ENCODE peak calls at places on chromosomes 6 and 20, in four cellular contexts. I, O, V and B are unnamed samples.
A peak's percentile ranks its signal among the peaks of the same experiment; 100 is the strongest.

GRCh38 chr6:47126647-47127339 is 84.7 kb upstream of the ADGRF1 start:
- DNase-seq in V (no peak), O (peak; percentile 40), I (no peak), B (no peak)

GRCh38 chr6:168274046-168274952 is 45.3 kb downstream of the DACT2 start:
- DNase-seq in I (no peak), O (no peak), V (no peak), B (peak; percentile 48)

GRCh38 chr20:55684578-55684977 is 320.7 kb downstream of the CBLN4 start:
- DNase-seq in O (no peak), I (no peak), V (no peak), B (no peak)

GRCh38 chr20:58084966-58085365 is 143.5 kb downstream of the ANKRD60 start:
- DNase-seq in V (no peak), O (no peak), I (no peak), B (no peak)

GRCh38 chr6:19796452-19796851 is 40.7 kb upstream of the ID4 start:
- DNase-seq in O (no peak), I (no peak), V (no peak), B (no peak)

GRCh38 chr6:80535914-80536565 is 429.6 kb downstream of the BCKDHB start:
- DNase-seq in V (no peak), I (peak; percentile 79), O (peak; percentile 51), B (no peak)

GRCh38 chr6:43768983-43769525 is 957 bp upstream of the VEGFA start:
- DNase-seq in V (no peak), O (no peak), I (peak; percentile 91), B (no peak)

GRCh38 chr20:31819083-31819784 is at the start of gene MYLK2:
- DNase-seq in O (no peak), V (no peak), I (no peak), B (no peak)

GRCh38 chr20:35908007-35908406 is 46.3 kb downstream of the SCAND1 start:
- DNase-seq in I (no peak), V (no peak), O (no peak), B (peak; percentile 68)

GRCh38 chr6:144730088-144730640 is 445.0 kb downstream of the UTRN start:
- DNase-seq in V (no peak), O (no peak), I (no peak), B (no peak)

GRCh38 chr6:156455847-156456246 is 321.3 kb upstream of the ARID1B start:
- DNase-seq in O (no peak), V (no peak), I (no peak), B (no peak)

GRCh38 chr6:90184334-90185298 is 112.0 kb downstream of the BACH2 start:
- DNase-seq in O (peak; percentile 33), V (no peak), I (peak; percentile 73), B (no peak)

GRCh38 chr6:138162947-138163569 is 1.3 kb downstream of the ARFGEF3 start:
- DNase-seq in V (no peak), I (no peak), O (no peak), B (no peak)

GRCh38 chr20:50367104-50367674 is 143.0 kb upstream of the PTPN1 start:
- DNase-seq in O (no peak), V (no peak), I (no peak), B (no peak)

GRCh38 chr6:15465212-15465611 is 197.6 kb downstream of the DTNBP1 start:
- DNase-seq in V (no peak), O (no peak), I (no peak), B (no peak)

GRCh38 chr20:58628491-58629212 is 22.4 kb upstream of the STX16 start:
- DNase-seq in I (no peak), V (no peak), O (no peak), B (no peak)

GRCh38 chr20:35823937-35824336 is 52.1 kb downstream of the PHF20 start:
- DNase-seq in V (no peak), I (peak; percentile 43), O (no peak), B (no peak)

GRCh38 chr6:17202526-17202925 is 78.6 kb upstream of the RBM24 start:
- DNase-seq in O (no peak), V (no peak), I (peak; percentile 16), B (no peak)

GRCh38 chr20:6562111-6562510 is 205.4 kb upstream of the BMP2 start:
- DNase-seq in O (peak; percentile 28), V (no peak), I (peak; percentile 88), B (no peak)

GRCh38 chr6:45717715-45718114 is 297.9 kb downstream of the CLIC5 start:
- DNase-seq in I (no peak), O (no peak), V (no peak), B (no peak)

GRCh38 chr6:40472354-40472753 is 114.8 kb downstream of the LRFN2 start:
- DNase-seq in I (no peak), V (no peak), O (no peak), B (no peak)

GRCh38 chr6:37919417-37920157 is 100.1 kb downstream of the ZFAND3 start:
- DNase-seq in I (peak; percentile 92), V (no peak), O (peak; percentile 74), B (no peak)

GRCh38 chr6:123841067-123841896 is 37.6 kb downstream of the NKAIN2 start:
- DNase-seq in I (no peak), O (no peak), V (no peak), B (no peak)

DNA sequence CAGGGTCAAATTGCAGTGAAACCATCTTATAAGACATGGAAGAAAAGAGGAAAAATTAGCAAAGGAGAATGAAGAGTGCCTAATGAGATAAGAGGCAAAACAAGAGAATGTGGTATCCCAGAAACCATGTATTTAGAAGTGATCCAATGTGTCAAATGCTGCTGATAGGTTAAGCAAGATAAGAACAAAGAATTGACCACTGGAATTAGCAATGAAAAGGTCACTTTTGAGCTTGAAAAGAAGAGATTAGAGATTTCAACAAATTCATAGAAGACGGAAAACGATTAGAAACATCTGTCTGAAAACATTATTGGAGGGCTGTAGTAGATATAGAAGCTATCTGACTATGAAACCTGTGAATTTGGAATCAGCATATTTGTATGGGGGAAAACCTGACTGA is 112.2 kb downstream of the AHI1 start:
- DNase-seq in I (no peak), O (no peak), V (no peak), B (no peak)
- H2BK15ac ChIP-seq in I (no peak overlapping the region), O (no peak overlapping the region), V (no peak overlapping the region), B (no peak overlapping the region)

GRCh38 chr20:48096212-48096875 is 311.1 kb upstream of the SULF2 start:
- DNase-seq in O (no peak), V (no peak), I (no peak), B (no peak)

GRCh38 chr20:48098099-48098498 is 312.8 kb upstream of the SULF2 start:
- DNase-seq in V (no peak), I (no peak), O (peak; percentile 3), B (no peak)

GRCh38 chr20:48098866-48099265 is 313.6 kb upstream of the SULF2 start:
- DNase-seq in V (no peak), O (peak; percentile 60), I (no peak), B (no peak)

GRCh38 chr20:48094944-48095343 is 309.7 kb upstream of the SULF2 start:
- DNase-seq in V (no peak), O (no peak), I (no peak), B (no peak)

DNA sequence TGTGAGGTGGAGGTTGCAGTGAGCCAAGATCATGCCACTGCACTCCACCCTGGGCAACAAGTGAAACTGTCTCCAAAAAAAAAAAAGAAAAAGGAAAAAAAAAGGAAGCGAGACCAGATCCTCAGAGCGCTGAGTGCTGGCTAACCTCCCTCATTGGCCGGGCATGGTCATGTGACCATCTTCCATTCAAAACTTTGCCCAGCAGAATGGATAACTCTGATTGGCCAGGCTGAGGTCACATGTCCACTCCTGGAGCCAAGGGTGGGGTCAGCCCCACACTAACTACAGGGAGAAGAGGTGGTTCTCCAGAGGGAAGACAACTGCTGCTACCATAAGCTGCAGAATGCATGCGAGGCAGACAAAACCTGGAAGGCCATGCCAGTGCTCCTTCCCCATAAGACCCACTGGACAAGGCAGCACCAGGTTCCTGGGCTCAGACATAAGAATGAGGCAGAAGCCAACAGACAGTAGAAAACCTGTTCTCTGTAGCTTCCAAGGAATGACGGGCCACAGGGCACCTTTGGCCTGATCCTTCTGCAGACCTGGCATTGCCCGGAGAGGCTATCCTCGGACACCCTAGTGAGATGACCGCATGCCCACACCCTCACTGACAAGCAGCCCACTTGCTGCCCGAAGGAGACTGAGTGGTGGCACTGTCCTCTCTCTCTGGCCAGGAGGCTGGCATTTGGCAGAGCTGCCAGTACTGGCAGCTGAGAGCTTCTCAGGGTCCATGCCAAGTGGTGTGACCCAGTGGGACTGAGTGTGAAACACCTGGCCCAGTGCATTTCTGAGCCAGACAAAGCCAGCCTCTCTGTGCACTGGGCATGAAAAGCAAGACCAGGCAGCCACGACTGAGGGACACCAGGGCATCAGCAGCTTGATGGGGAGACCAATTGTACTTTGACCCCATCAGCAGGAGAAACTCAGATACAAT is 311.9 kb upstream of the SULF2 start:
- DNase-seq in O (no peak), I (no peak), V (no peak), B (no peak)
- H2BK15ac ChIP-seq in O (no peak overlapping the region), I (no peak overlapping the region), V (peak overlapping the region; percentile 23), B (no peak overlapping the region)

GRCh38 chr6:36874016-36874442 is 574 bp downstream of the PPIL1 start:
- DNase-seq in V (no peak), I (peak; percentile 35), O (no peak), B (no peak)

GRCh38 chr6:36875250-36875633 is 639 bp upstream of the PPIL1 start:
- DNase-seq in I (no peak), V (no peak), O (no peak), B (no peak)

GRCh38 chr6:36873115-36873514 is 1.5 kb downstream of the PPIL1 start:
- DNase-seq in V (no peak), I (no peak), O (no peak), B (no peak)

GRCh38 chr6:36874443-36875249 is at the start of gene PPIL1:
- DNase-seq in O (peak; percentile 94), V (peak; percentile 84), I (peak; percentile 90), B (peak; percentile 85)

GRCh38 chr6:36873612-36874011 is 991 bp downstream of the PPIL1 start:
- DNase-seq in O (peak; percentile 18), V (no peak), I (no peak), B (no peak)
- H2BK15ac ChIP-seq in O (no peak overlapping the region), V (no peak overlapping the region), I (no peak overlapping the region), B (no peak overlapping the region)

GRCh38 chr6:26218824-26219223 is 131.6 kb downstream of the HFE start:
- DNase-seq in O (no peak), I (no peak), V (no peak), B (no peak)

GRCh38 chr6:26221186-26221585 is 134.0 kb downstream of the HFE start:
- DNase-seq in V (no peak), O (no peak), I (no peak), B (no peak)

GRCh38 chr6:26222587-26222986 is 135.4 kb downstream of the HFE start:
- DNase-seq in O (no peak), I (no peak), V (no peak), B (no peak)

GRCh38 chr6:26223213-26223612 is 136.0 kb downstream of the HFE start:
- DNase-seq in I (peak; percentile 33), O (peak; percentile 51), V (no peak), B (no peak)

GRCh38 chr6:26220353-26220970 is 133.2 kb downstream of the HFE start:
- DNase-seq in V (no peak), O (no peak), I (no peak), B (no peak)
- H2BK15ac ChIP-seq in V (no peak overlapping the region), O (no peak overlapping the region), I (no peak overlapping the region), B (no peak overlapping the region)

DNA sequence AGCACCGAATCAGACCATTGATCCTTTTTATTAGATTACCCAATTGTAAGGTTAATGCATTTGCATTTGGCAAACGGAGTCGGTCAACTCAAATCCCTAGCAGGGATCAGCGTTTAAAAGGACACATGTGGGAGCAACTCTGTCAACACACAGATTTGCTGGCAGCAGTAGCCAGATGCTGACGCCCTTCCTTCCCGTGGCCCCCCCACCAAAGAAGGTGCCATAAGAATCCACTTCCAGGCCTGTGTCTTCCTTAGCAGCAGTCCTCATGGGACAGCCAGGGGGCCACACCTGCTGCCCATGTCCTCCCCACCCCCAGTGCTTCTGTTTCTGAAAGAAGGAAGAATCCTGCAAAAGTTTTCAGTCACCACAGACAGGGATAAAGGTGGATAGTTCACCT is 24.5 kb upstream of the MAFB start:
- DNase-seq in O (no peak), V (no peak), I (no peak), B (no peak)
- H2BK15ac ChIP-seq in O (no peak overlapping the region), V (no peak overlapping the region), I (no peak overlapping the region), B (no peak overlapping the region)

GRCh38 chr20:46637861-46638366 is 13.3 kb downstream of the SLC13A3 start:
- DNase-seq in I (no peak), O (no peak), V (no peak), B (no peak)
- H2BK15ac ChIP-seq in I (no peak overlapping the region), O (no peak overlapping the region), V (no peak overlapping the region), B (no peak overlapping the region)